ENCODE peak calls at places on chromosome 1, in five cellular contexts. I, M, Z, S and Y are unnamed samples.

GRCh38 chr1:115041654-115042053 is 12.0 kb downstream of the TSHB start:
- DNase-seq in Z (no peak), S (no peak), I (no peak), M (no peak), Y (no peak)

GRCh38 chr1:8817413-8818324 is at the start of gene RERE:
- DNase-seq in S (peak; percentile 95), Z (peak; percentile 94), M (peak; percentile 78), I (peak; percentile 95), Y (peak; percentile 44)

GRCh38 chr1:111565079-111565478 is 54.5 kb upstream of the RAP1A start:
- DNase-seq in M (peak; percentile 70), Z (no peak), I (peak; percentile 67), S (no peak), Y (peak; percentile 62)

GRCh38 chr1:41739061-41739955 is 179.4 kb downstream of the HIVEP3 start:
- DNase-seq in M (peak; percentile 75), S (peak; percentile 84), I (peak; percentile 41), Z (no peak), Y (no peak)

GRCh38 chr1:64476251-64476952 is 6.5 kb downstream of the CACHD1 start:
- DNase-seq in Z (no peak), S (no peak), M (peak; percentile 71), I (no peak), Y (no peak)

GRCh38 chr1:180382326-180383115 is 119.9 kb downstream of the ACBD6 start:
- DNase-seq in S (no peak), Z (no peak), M (no peak), I (no peak), Y (no peak)

GRCh38 chr1:244226440-244226839 is 175.4 kb downstream of the ZBTB18 start:
- DNase-seq in I (no peak), M (peak; percentile 29), S (no peak), Z (no peak), Y (no peak)

GRCh38 chr1:219415433-219415832 is 197.5 kb downstream of the ZC3H11B start:
- DNase-seq in S (no peak), Z (no peak), I (no peak), M (no peak), Y (no peak)

GRCh38 chr1:113812661-113813135 is 422 bp upstream of the RSBN1 start:
- DNase-seq in Z (no peak), M (no peak), I (peak; percentile 63), S (no peak), Y (no peak)

GRCh38 chr1:221908573-221908972 is 166.7 kb upstream of the DUSP10 start:
- DNase-seq in Z (no peak), I (no peak), S (no peak), M (no peak), Y (no peak)

GRCh38 chr1:113913887-113914664 is 8.9 kb downstream of the DCLRE1B start:
- DNase-seq in Z (no peak), M (no peak), I (no peak), S (no peak), Y (no peak)